ENCODE peak calls at places on chromosomes 4 and X, in eight cellular contexts. E, D, J, P, I, C, L and U are unnamed samples.

GRCh38 chr4:135917016-135917415 is 1615.3 kb downstream of the PCDH18 start:
- DNase-seq in E (no peak), D (no peak), J (no peak), P (no peak), I (no peak), C (no peak), L (no peak), U (no peak)

GRCh38 chr4:130257271-130257670 is 1161.3 kb downstream of the C4orf33 start:
- DNase-seq in E (no peak), D (no peak), J (no peak), P (no peak), I (peak; percentile 18), C (no peak), L (no peak), U (peak; percentile 67)

GRCh38 chrX:56733459-56734046 is 4.5 kb downstream of the NBDY start:
- DNase-seq in E (peak; percentile 51), D (no peak), J (peak; percentile 60), P (no peak), I (peak; percentile 53), C (no peak), L (peak; percentile 17), U (peak; percentile 51)

GRCh38 chrX:11188664-11189063 is 77.5 kb downstream of the HCCS start:
- DNase-seq in E (no peak), D (no peak), J (no peak), P (no peak), I (no peak), C (no peak), L (no peak), U (no peak)

GRCh38 chr4:23333946-23334878 is 555.6 kb downstream of the PPARGC1A start:
- DNase-seq in E (peak; percentile 98), D (peak; percentile 39), J (peak; percentile 59), P (no peak), I (peak; percentile 28), C (no peak), L (no peak), U (no peak)

GRCh38 chr4:83252782-83253405 is 31.7 kb downstream of the COQ2 start:
- DNase-seq in E (peak; percentile 87), D (no peak), J (peak; percentile 80), P (peak; percentile 38), I (peak; percentile 74), C (peak; percentile 54), L (peak; percentile 55), U (peak; percentile 81)

GRCh38 chrX:70452143-70452733 is 7.6 kb downstream of the DLG3 start:
- DNase-seq in E (peak; percentile 41), D (no peak), J (peak; percentile 69), P (no peak), I (peak; percentile 37), C (peak; percentile 18), L (peak; percentile 19), U (peak; percentile 39)

GRCh38 chrX:95290455-95290854 is 1394.2 kb upstream of the DIAPH2 start:
- DNase-seq in E (no peak), D (no peak), J (no peak), P (peak; percentile 0), I (no peak), C (no peak), L (no peak), U (no peak)

GRCh38 chrX:103688949-103689348 is 2.5 kb upstream of the MORF4L2 start:
- DNase-seq in E (peak; percentile 44), D (no peak), J (peak; percentile 25), P (no peak), I (peak; percentile 28), C (no peak), L (peak; percentile 21), U (peak; percentile 29)

DNA sequence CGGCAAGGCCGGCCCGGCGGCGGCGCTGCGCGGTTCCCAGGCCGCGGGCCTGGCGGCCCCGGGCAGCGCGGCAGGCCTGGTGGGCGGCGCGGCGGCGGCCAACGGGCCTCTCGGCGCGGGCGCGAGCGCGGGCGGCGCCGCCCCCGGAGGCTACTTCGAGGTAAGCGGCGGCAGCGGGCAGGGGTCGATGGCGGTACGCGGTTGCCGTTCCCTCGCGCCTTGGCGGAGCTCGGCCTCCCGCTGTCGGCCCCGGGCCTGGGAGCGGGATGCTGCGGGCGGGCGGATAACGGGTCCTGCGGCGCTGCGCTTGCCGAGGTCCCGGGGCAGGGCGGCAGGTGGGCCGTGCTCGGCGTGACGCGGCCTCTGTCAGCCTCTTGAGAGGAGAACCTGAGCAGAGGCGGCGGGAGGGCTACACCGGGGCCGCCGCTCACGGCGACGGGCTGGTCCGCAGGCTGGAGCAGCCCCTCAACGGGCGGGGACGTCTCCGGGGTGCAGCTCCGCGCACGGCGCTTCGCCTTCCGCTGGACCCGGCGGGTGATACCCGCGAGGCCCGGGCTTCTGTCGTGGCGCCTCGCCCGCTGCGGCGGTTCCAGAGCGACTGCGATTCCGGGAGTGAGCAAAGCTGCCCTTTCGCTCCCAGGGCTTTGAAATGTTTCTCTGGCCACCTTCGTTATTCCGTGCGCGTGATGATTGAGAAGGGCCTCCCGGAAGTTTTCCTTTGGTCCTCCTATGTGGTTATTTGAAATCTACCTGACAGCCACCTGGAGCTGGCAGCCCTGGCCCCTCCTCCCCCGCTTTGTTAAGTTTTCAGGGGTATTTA is 774 bp downstream of the FAM193A start:
- DNase-seq in E (peak; percentile 70), D (no peak), J (peak; percentile 41), P (no peak), I (peak; percentile 48), C (no peak), L (peak; percentile 44), U (peak; percentile 59)
- TF ChIP-seq POLR2A in E (no peak), D (peak; percentile 57), J (no peak), P (no peak), I (no peak), C (no peak), L (peak; percentile 66), U (peak; percentile 27)

DNA sequence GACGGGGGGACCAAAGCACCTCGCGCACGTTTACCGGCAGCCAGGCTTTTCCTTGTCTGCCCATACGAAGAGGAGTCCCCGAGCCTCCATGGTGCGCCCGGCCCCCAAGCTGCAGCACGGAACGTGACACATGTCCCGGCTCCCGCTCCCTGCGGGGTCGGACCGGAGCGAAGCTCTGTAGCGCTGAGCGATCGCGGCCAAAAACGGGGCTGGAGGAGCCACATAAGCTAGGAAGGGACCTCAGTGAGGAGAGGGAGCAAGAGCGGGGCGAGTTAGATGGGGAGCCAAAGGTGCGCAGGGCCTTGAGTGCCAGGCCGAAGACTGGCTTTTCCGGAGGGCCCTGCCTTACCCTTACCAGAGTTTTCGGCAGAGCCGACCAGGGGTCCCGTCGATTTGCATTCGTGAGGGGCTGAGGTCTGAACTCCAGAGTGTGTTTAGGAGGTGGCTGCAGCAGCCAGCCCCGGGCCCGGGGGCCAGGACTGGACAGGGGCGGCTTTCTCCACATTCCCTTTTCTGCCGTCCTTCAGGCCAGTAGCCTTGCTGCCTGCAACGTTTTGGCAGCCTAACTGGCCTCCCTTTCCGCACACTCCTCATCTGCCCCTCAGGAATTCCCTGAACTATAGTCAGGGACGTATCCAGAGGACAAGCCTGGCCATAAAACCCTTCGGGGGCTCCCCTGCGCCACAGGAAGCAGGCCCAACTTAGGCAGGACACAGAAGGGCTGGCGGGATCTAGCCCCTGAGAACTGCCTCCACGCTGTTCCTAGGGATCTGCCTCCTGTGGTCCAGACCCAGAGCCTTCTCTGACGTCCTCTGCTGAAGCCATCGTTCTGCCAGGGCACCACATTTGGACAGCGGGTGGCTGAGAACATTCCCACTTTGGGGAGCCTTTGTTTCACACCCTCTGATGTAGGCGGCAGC is 689 bp downstream of the SSR4 start:
- DNase-seq in E (no peak), D (no peak), J (peak; percentile 32), P (no peak), I (peak; percentile 17), C (no peak), L (no peak), U (peak; percentile 5)
- TF ChIP-seq MAX in E (no peak), D (no peak), J (no peak), P (no peak), I (no peak), C (no peak), L (no peak), U (no peak)

GRCh38 chr4:147732516-147733193 is 767 bp downstream of the ARHGAP10 start:
- DNase-seq in E (no peak), D (no peak), J (no peak), P (no peak), I (no peak), C (no peak), L (no peak), U (peak; percentile 44)
- TF ChIP-seq POLR2A in E (no peak), D (no peak), J (no peak), P (no peak), I (no peak), C (no peak), L (no peak), U (no peak)

GRCh38 chr4:24846716-24847115 is 51.3 kb downstream of the SOD3 start:
- DNase-seq in E (no peak), D (no peak), J (no peak), P (no peak), I (no peak), C (no peak), L (no peak), U (no peak)
- TF ChIP-seq MAX in E (no peak), D (no peak), J (no peak), P (no peak), I (no peak), C (no peak), L (no peak), U (no peak)

GRCh38 chrX:154540897-154541535 is 5.6 kb downstream of the G6PD start:
- DNase-seq in E (no peak), D (no peak), J (no peak), P (no peak), I (peak; percentile 77), C (no peak), L (peak; percentile 89), U (no peak)
- TF ChIP-seq POLR2A in E (no peak), D (no peak), J (no peak), P (no peak), I (peak; percentile 28), C (no peak), L (peak; percentile 83), U (no peak)

DNA sequence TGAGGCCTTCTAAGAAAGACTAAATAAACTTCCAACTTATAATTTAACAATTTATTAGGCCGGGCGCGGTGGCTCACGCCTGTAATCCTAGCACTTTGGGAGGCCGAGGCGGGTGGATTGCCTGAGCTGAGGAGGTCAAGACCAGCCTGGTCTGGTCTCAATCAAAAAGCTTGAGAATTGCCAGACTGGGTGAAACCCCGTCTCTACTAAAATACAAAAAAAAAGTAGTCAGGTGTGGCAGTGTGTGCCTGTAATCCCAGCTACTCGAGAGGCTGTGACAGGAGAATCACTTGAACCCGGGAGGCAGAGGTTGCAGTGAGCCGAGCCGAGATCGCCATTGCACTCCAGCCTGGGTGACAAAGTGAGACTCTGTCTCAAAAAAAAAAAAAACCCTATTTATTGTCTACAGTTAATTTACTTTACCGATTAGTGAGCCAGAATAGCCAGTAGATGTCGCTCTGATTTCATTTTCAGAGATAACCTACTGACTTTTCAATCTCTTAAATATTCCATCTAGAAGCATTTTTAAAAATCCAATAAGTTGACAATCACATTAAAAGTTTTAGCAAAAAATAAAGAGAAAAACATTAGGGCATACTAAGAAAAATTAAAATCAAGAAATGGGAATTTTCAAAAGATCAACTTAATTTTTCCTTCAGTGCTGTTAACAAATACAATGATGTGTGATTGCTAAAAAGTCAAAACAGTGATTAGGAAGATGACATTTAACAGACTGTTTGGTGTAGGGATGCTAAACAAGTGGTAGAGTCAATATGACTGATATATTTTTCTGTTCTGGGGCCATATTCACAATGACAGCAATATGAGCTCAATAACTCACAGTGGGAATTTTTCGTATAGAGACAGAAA is 4.3 kb upstream of the SHROOM3 start:
- DNase-seq in E (peak; percentile 64), D (no peak), J (peak; percentile 55), P (no peak), I (peak; percentile 33), C (peak; percentile 50), L (peak; percentile 51), U (peak; percentile 61)
- TF ChIP-seq MAX in E (no peak), D (no peak), J (no peak), P (no peak), I (no peak), C (no peak), L (no peak), U (no peak)